ENCODE peak calls at places on chromosomes 7 and 10, in five cellular contexts. C is pons, G is aorta, R is NCI-H1436, Q is ELR. M is an unnamed sample.

GRCh38 chr7:137998250-137998649 is 3.6 kb downstream of the CREB3L2 start:
- DNase-seq in C (no peak), G (no peak), R (no peak), Q (no peak), M (no peak)

GRCh38 chr10:62183442-62183841 is 85.2 kb downstream of the RTKN2 start:
- DNase-seq in C (no peak), G (no peak), R (no peak), Q (no peak), M (no peak)

GRCh38 chr7:77289387-77289786 is 89.8 kb upstream of the FGL2 start:
- DNase-seq in C (no peak), G (no peak), R (no peak), Q (no peak), M (no peak)

GRCh38 chr10:89078729-89079672 is 88.4 kb downstream of the FAS start:
- DNase-seq in C (no peak), G (no peak), R (no peak), Q (no peak), M (no peak)

GRCh38 chr10:30029890-30030261 is 29.5 kb downstream of the JCAD start:
- DNase-seq in C (no peak), G (no peak), R (no peak), Q (no peak), M (no peak)

GRCh38 chr10:116080553-116080952 is 192.5 kb downstream of the GFRA1 start:
- DNase-seq in C (no peak), G (no peak), R (no peak), Q (peak), M (no peak)

GRCh38 chr10:103783686-103784085 is 71.7 kb downstream of the SH3PXD2A start:
- DNase-seq in C (no peak), G (no peak), R (no peak), Q (no peak), M (no peak)

GRCh38 chr10:94677691-94678090 is 5.8 kb upstream of the CYP2C18 start:
- DNase-seq in C (no peak), G (no peak), R (no peak), Q (peak), M (no peak)

GRCh38 chr7:3151784-3152183 is 108.1 kb upstream of the CARD11 start:
- DNase-seq in C (no peak), G (no peak), R (no peak), Q (no peak), M (no peak)

GRCh38 chr7:150863946-150864345 is 11.6 kb downstream of the AOC1 start:
- DNase-seq in C (no peak), G (peak), R (no peak), Q (no peak), M (no peak)